ENCODE peak calls at places on chromosome 13, in five cellular contexts. P is psoas muscle, C is epithelial cell of proximal tubule, O is colonic mucosa, T is fibroblast of mammary gland. V is an unnamed sample.

GRCh38 chr13:29260684-29261083 is 334.8 kb downstream of the SLC7A1 start:
- DNase-seq in C (no peak), T (no peak), O (no peak), P (no peak), V (no peak)

GRCh38 chr13:100515410-100515800 is 73.2 kb downstream of the GGACT start:
- DNase-seq in O (no peak), P (no peak), C (no peak), T (no peak), V (no peak)

GRCh38 chr13:74134777-74135305 is 637 bp upstream of the KLF12 start:
- DNase-seq in P (no peak), O (peak), C (no peak), T (no peak), V (no peak)

GRCh38 chr13:48334534-48335127 is 31.1 kb downstream of the RB1 start:
- DNase-seq in O (no peak), C (no peak), T (peak), P (no peak), V (no peak)

GRCh38 chr13:91312324-91312723 is 35.2 kb upstream of the MIR17HG start:
- DNase-seq in O (no peak), P (no peak), C (no peak), T (no peak), V (no peak)

GRCh38 chr13:102960959-102961358 is 105.3 kb downstream of the SLC10A2 start:
- DNase-seq in O (no peak), P (no peak), C (no peak), T (no peak), V (no peak)

GRCh38 chr13:111323950-111324651 is 3.7 kb downstream of the TEX29 start:
- DNase-seq in P (no peak), T (no peak), C (no peak), O (no peak), V (no peak)

GRCh38 chr13:108033800-108034707 is 181.3 kb downstream of the LIG4 start:
- DNase-seq in T (no peak), P (no peak), C (no peak), O (no peak), V (peak)

GRCh38 chr13:105937451-105937850 is 598.0 kb downstream of the EFNB2 start:
- DNase-seq in P (no peak), T (no peak), C (no peak), O (no peak), V (no peak)

GRCh38 chr13:100646030-100646673 is 28.4 kb downstream of the TMTC4 start:
- DNase-seq in O (no peak), P (no peak), C (peak), T (peak), V (no peak)

GRCh38 chr13:48828962-48829405 is 146.7 kb upstream of the FNDC3A start:
- DNase-seq in C (peak), T (peak), O (no peak), P (no peak), V (peak)

GRCh38 chr13:80012281-80012680 is 328.6 kb downstream of the SPRY2 start:
- DNase-seq in C (peak), T (peak), O (no peak), P (no peak), V (no peak)

GRCh38 chr13:47843005-47843404 is 158.1 kb downstream of the SUCLA2 start:
- DNase-seq in P (no peak), O (no peak), C (no peak), T (no peak), V (no peak)

GRCh38 chr13:47216176-47216822 is 319.4 kb upstream of the HTR2A start:
- DNase-seq in P (no peak), T (peak), C (peak), O (no peak), V (no peak)

GRCh38 chr13:98706446-98707110 is 45.9 kb downstream of the SLC15A1 start:
- DNase-seq in T (no peak), P (no peak), O (no peak), C (peak), V (no peak)

GRCh38 chr13:22748866-22749586 is 431.8 kb upstream of the SGCG start:
- DNase-seq in O (no peak), P (no peak), C (no peak), T (no peak), V (no peak)

GRCh38 chr13:67139551-67139950 is 90.6 kb downstream of the PCDH9 start:
- DNase-seq in O (no peak), P (no peak), C (no peak), T (no peak), V (no peak)

GRCh38 chr13:69324109-69324886 is 783.3 kb upstream of the ATXN8OS start:
- DNase-seq in T (peak), C (peak), P (no peak), O (no peak), V (peak)

GRCh38 chr13:85347251-85347650 is 452.0 kb downstream of the SLITRK6 start:
- DNase-seq in O (no peak), T (no peak), P (no peak), C (no peak), V (peak)

GRCh38 chr13:59666504-59666903 is 497.2 kb downstream of the DIAPH3 start:
- DNase-seq in T (peak), O (no peak), C (no peak), P (no peak), V (peak)

GRCh38 chr13:42354246-42355117 is 82.5 kb downstream of the AKAP11 start:
- DNase-seq in P (no peak), C (no peak), T (peak), O (no peak), V (peak)

GRCh38 chr13:24540236-24541126 is 27.9 kb upstream of the PARP4 start:
- DNase-seq in O (peak), P (no peak), C (no peak), T (peak), V (no peak)

GRCh38 chr13:41311607-41312500 is 787 bp downstream of the NAA16 start:
- DNase-seq in P (peak), T (peak), C (no peak), O (peak), V (no peak)

GRCh38 chr13:41645313-41645712 is 188.0 kb downstream of the RGCC start:
- DNase-seq in O (no peak), P (peak), C (peak), T (peak), V (peak)

GRCh38 chr13:23321534-23322241 is 111.8 kb downstream of the SACS start:
- DNase-seq in T (peak), C (peak), P (peak), O (no peak), V (peak)

GRCh38 chr13:21435710-21436151 is 23.4 kb downstream of the ZDHHC20 start:
- DNase-seq in T (peak), O (peak), C (peak), P (no peak), V (peak)

DNA sequence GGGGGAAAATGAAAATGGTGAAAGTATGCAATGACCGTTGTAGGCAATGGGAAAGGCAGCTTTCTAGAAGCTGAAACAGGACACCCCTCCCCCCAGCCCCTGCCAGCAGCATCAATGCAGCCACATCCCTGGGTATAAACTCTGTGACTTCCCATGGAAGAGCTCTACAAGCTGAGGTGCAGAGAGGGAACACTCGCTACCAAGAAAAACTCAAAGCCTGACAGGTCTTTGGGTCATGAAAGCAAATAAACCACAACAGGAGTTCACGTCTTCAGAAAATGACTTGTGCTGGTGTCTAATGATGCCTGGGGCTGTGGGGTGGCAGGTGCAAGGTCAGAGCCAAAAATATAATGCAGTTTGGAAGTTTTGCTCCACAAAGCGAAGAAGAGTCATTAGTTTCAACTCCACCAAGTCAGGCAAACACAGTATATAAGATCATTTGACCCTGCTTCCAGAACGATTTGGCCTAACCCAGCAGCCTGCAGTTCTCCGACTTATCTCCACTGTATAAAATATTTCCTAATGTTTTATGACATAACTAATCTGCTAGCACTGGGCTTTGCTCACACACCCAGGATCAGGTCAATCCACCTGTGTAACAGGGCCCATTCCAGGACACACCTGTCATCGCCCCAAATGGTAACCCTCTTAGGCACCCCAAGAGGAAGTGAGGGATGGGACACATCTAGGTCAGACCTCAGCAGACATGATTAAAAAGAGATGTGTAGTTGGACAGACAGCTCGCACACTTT is 102.1 kb downstream of the IRS2 start:
- DNase-seq in C (no peak), T (no peak), O (peak), P (no peak), V (no peak)
- H3K4me3 ChIP-seq in C (no peak), T (no peak), O (no peak), P (peak), V (no peak)

GRCh38 chr13:40148103-40148502 is 492.6 kb downstream of the COG6 start:
- DNase-seq in O (no peak), T (no peak), P (no peak), C (no peak), V (no peak)
- TF ChIP-seq CTCF in O (no peak), T (no peak), P (no peak), C (no peak), V (no peak)

DNA sequence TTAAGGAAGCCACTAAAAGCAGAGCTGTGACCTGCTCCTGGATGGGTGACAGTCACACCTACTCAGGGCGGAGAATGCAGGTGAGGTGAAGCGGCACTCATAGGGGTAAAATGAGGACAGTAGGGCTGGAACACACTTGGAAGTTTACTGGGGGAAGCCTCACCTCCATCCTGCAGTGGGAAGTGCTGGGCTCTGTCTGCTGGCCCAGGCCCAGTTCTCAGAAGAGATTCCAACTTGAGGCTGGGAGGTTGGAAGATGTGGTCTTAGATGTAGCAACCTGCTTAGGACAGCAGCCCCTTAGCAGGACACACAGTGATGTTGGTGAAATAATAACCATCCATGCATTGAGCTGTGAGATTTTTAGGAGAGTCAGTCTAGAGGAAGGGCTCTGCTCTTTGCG is 4.6 kb downstream of the MEDAG start:
- DNase-seq in P (no peak), C (no peak), O (no peak), T (no peak), V (no peak)
- H3K4me3 ChIP-seq in P (no peak), C (no peak), O (no peak), T (no peak), V (no peak)

GRCh38 chr13:31827707-31828106 is 88.4 kb downstream of the RXFP2 start:
- DNase-seq in T (no peak), P (no peak), C (no peak), O (no peak), V (no peak)

DNA sequence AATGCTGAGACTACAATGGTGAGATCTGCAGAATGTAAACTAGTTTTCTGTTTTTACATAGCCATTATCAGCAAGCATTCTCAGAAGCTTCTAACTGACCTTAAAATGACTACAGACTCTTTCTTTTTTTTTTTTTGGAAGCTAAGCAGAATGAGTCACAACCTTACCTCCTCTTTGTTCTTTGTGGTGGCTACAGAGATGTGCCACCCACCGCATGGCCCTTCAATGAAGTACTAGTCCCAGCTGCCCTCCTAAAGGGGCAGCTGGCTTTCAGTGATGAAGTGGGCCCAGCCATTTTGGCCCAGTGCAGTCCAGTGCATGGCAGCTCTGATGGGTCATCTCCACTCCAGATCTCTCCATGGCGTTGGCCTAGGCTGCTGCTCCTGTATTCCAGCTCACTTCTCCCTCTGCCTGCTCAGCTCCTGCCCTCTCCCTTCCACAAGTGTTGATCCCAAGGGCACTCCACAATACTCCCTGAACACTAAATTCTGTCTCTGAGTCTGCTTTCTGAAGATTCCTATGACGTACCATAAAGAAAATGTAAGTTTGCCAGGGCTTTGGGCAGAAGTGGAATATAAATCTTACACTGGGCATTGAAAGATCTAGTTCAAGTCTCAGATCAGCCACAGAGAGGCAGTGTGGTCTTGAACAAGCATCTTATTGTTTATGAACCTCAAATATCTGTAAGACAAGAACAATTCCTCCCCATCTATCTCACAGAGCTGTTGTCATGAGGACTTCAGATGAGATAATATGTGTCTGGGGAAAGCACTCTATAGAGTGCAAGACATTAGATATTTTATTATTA is 85.6 kb downstream of the RXFP2 start:
- DNase-seq in C (no peak), O (no peak), P (no peak), T (peak), V (no peak)
- TF ChIP-seq CTCF in C (peak), O (no peak), P (peak), T (peak), V (no peak)